ENCODE peak calls at places on chromosomes 16 and 17, in five cellular contexts. Z is stimulated activated CD4-positive, alpha-beta T cell treated with anti-CD3 and anti-CD28 coated beads, Interleukin-2, amount 100 ng/mL, for 48 hours; E is adrenal gland; Y is SHP77 treated with DMSO at 0.1 percent for 48 hours; B is stimulated activated naive CD4-positive, alpha-beta T cell. M is an unnamed sample.
A peak's percentile ranks its signal among the peaks of the same experiment; 100 is the strongest.

GRCh38 chr17:50514936-50515702 is 6.9 kb downstream of the MYCBPAP start:
- DNase-seq in B (no peak), E (peak; percentile 81), Z (no peak), Y (no peak), M (peak; percentile 92)

GRCh38 chr17:39963826-39964225 is 1.0 kb downstream of the GSDMA start:
- DNase-seq in E (no peak), Z (no peak), B (peak; percentile 16), Y (no peak), M (no peak)

GRCh38 chr17:9434502-9435113 is 141.0 kb downstream of the STX8 start:
- DNase-seq in E (peak; percentile 12), B (no peak), Y (no peak), Z (no peak), M (no peak)

GRCh38 chr16:77434365-77435239 is at the start of gene ADAMTS18:
- DNase-seq in E (no peak), Z (no peak), B (no peak), Y (no peak), M (no peak)

GRCh38 chr17:70780031-70780430 is 610.7 kb downstream of the KCNJ2 start:
- DNase-seq in E (no peak), Z (no peak), Y (no peak), B (no peak), M (no peak)

GRCh38 chr17:60941028-60941427 is 263.4 kb downstream of the BCAS3 start:
- DNase-seq in Y (peak; percentile 15), Z (no peak), B (no peak), E (peak; percentile 39), M (peak; percentile 9)

GRCh38 chr17:62187681-62188080 is 122.6 kb upstream of the MED13 start:
- DNase-seq in B (no peak), Y (no peak), E (no peak), Z (no peak), M (no peak)

GRCh38 chr17:21214777-21215541 is 998 bp upstream of the TMEM11 start:
- DNase-seq in Z (no peak), Y (no peak), B (peak; percentile 14), E (no peak), M (no peak)

GRCh38 chr16:67723151-67723915 is 4.2 kb upstream of the GFOD2 start:
- DNase-seq in E (no peak), Z (no peak), B (no peak), Y (no peak), M (no peak)

GRCh38 chr17:66403846-66404597 is 101.6 kb downstream of the PRKCA start:
- DNase-seq in E (no peak), Z (no peak), B (no peak), Y (no peak), M (peak; percentile 18)

M was measured in thyroid gland.